ENCODE peak calls at places on chromosomes 11 and 22, in eight cellular contexts. One of them, this sample, is unnamed. For H3K27me3, the result is how much of the 10 kb centered on the place peaks cover.

GRCh38 chr22:19178065-19178658 is 374 bp downstream of the SLC25A1 start:
- DNase-seq in GM23338: peak
- DNase-seq in spleen: peak
- DNase-seq in upper lobe of right lung: peak
- DNase-seq in right atrium auricular region: no peak
- DNase-seq in psoas muscle: peak
- DNase-seq in HL-60: peak
- DNase-seq in CD8-positive, alpha-beta T cell: peak
- DNase-seq in this sample: peak

GRCh38 chr11:96706761-96707160 is 316.9 kb downstream of the JRKL start:
- DNase-seq in GM23338: no peak
- DNase-seq in spleen: no peak
- DNase-seq in upper lobe of right lung: no peak
- DNase-seq in right atrium auricular region: no peak
- DNase-seq in psoas muscle: no peak
- DNase-seq in HL-60: no peak
- DNase-seq in CD8-positive, alpha-beta T cell: no peak
- DNase-seq in this sample: no peak

GRCh38 chr11:66080055-66080817 is 10.2 kb downstream of the PACS1 start:
- DNase-seq in GM23338: no peak
- DNase-seq in spleen: no peak
- DNase-seq in upper lobe of right lung: no peak
- DNase-seq in right atrium auricular region: peak
- DNase-seq in psoas muscle: no peak
- DNase-seq in HL-60: peak
- DNase-seq in CD8-positive, alpha-beta T cell: peak
- DNase-seq in this sample: peak

GRCh38 chr11:19111809-19112208 is 5.2 kb upstream of the ZDHHC13 start:
- DNase-seq in GM23338: no peak
- DNase-seq in spleen: no peak
- DNase-seq in upper lobe of right lung: no peak
- DNase-seq in right atrium auricular region: no peak
- DNase-seq in psoas muscle: no peak
- DNase-seq in HL-60: no peak
- DNase-seq in CD8-positive, alpha-beta T cell: no peak
- DNase-seq in this sample: no peak

GRCh38 chr11:103109818-103110388 is 677 bp downstream of the DYNC2H1 start:
- DNase-seq in GM23338: no peak
- DNase-seq in spleen: peak
- DNase-seq in upper lobe of right lung: no peak
- DNase-seq in right atrium auricular region: no peak
- DNase-seq in psoas muscle: peak
- DNase-seq in HL-60: no peak
- DNase-seq in CD8-positive, alpha-beta T cell: peak
- DNase-seq in this sample: no peak

GRCh38 chr22:44031111-44031963 is 7.2 kb downstream of the PARVB start:
- DNase-seq in GM23338: no peak
- DNase-seq in spleen: no peak
- DNase-seq in upper lobe of right lung: no peak
- DNase-seq in right atrium auricular region: no peak
- DNase-seq in psoas muscle: peak
- DNase-seq in HL-60: no peak
- DNase-seq in CD8-positive, alpha-beta T cell: no peak
- DNase-seq in this sample: no peak

GRCh38 chr11:17772704-17773600 is 38.4 kb downstream of the KCNC1 start:
- DNase-seq in GM23338: no peak
- DNase-seq in spleen: peak
- DNase-seq in upper lobe of right lung: peak
- DNase-seq in right atrium auricular region: no peak
- DNase-seq in psoas muscle: peak
- DNase-seq in HL-60: no peak
- DNase-seq in CD8-positive, alpha-beta T cell: no peak
- DNase-seq in this sample: no peak

GRCh38 chr11:115630109-115630700 is 126.0 kb upstream of the CADM1 start:
- DNase-seq in GM23338: peak
- DNase-seq in spleen: no peak
- DNase-seq in upper lobe of right lung: no peak
- DNase-seq in right atrium auricular region: no peak
- DNase-seq in psoas muscle: no peak
- DNase-seq in HL-60: no peak
- DNase-seq in CD8-positive, alpha-beta T cell: no peak
- DNase-seq in this sample: no peak

GRCh38 chr11:96714689-96715088 is 324.9 kb downstream of the JRKL start:
- DNase-seq in GM23338: no peak
- DNase-seq in spleen: no peak
- DNase-seq in upper lobe of right lung: no peak
- DNase-seq in right atrium auricular region: no peak
- DNase-seq in psoas muscle: no peak
- DNase-seq in HL-60: no peak
- DNase-seq in CD8-positive, alpha-beta T cell: no peak
- DNase-seq in this sample: no peak

GRCh38 chr11:15159085-15159484 is 44.4 kb downstream of the INSC start:
- DNase-seq in GM23338: peak
- DNase-seq in spleen: no peak
- DNase-seq in upper lobe of right lung: no peak
- DNase-seq in right atrium auricular region: no peak
- DNase-seq in psoas muscle: no peak
- DNase-seq in HL-60: no peak
- DNase-seq in CD8-positive, alpha-beta T cell: no peak
- DNase-seq in this sample: no peak

GRCh38 chr11:106399075-106399500 is 321.6 kb downstream of the AASDHPPT start:
- DNase-seq in GM23338: no peak
- DNase-seq in spleen: no peak
- DNase-seq in upper lobe of right lung: no peak
- DNase-seq in right atrium auricular region: peak
- DNase-seq in psoas muscle: peak
- DNase-seq in HL-60: no peak
- DNase-seq in CD8-positive, alpha-beta T cell: no peak
- DNase-seq in this sample: no peak

GRCh38 chr11:75565221-75565814 is 3.3 kb downstream of the SERPINH1 start:
- DNase-seq in GM23338: no peak
- DNase-seq in spleen: no peak
- DNase-seq in upper lobe of right lung: no peak
- DNase-seq in right atrium auricular region: peak
- DNase-seq in psoas muscle: peak
- DNase-seq in HL-60: no peak
- DNase-seq in CD8-positive, alpha-beta T cell: no peak
- DNase-seq in this sample: no peak

GRCh38 chr11:72425053-72425980 is 9.0 kb downstream of the CLPB start:
- DNase-seq in GM23338: no peak
- DNase-seq in spleen: no peak
- DNase-seq in upper lobe of right lung: no peak
- DNase-seq in right atrium auricular region: no peak
- DNase-seq in psoas muscle: peak
- DNase-seq in HL-60: peak
- DNase-seq in CD8-positive, alpha-beta T cell: no peak
- DNase-seq in this sample: no peak

GRCh38 chr11:29279716-29280115 is 737.1 kb downstream of the KCNA4 start:
- DNase-seq in GM23338: no peak
- DNase-seq in spleen: no peak
- DNase-seq in upper lobe of right lung: no peak
- DNase-seq in right atrium auricular region: no peak
- DNase-seq in psoas muscle: no peak
- DNase-seq in HL-60: no peak
- DNase-seq in CD8-positive, alpha-beta T cell: no peak
- DNase-seq in this sample: no peak

GRCh38 chr11:120471131-120471530 is 40.4 kb upstream of the GRIK4 start:
- DNase-seq in GM23338: no peak
- DNase-seq in spleen: no peak
- DNase-seq in upper lobe of right lung: no peak
- DNase-seq in right atrium auricular region: no peak
- DNase-seq in psoas muscle: no peak
- DNase-seq in HL-60: no peak
- DNase-seq in CD8-positive, alpha-beta T cell: no peak
- DNase-seq in this sample: no peak

GRCh38 chr11:124669193-124669592 is 4.3 kb downstream of the SIAE start:
- DNase-seq in GM23338: peak
- DNase-seq in spleen: no peak
- DNase-seq in upper lobe of right lung: no peak
- DNase-seq in right atrium auricular region: no peak
- DNase-seq in psoas muscle: no peak
- DNase-seq in HL-60: peak
- DNase-seq in CD8-positive, alpha-beta T cell: peak
- DNase-seq in this sample: peak

GRCh38 chr11:119791047-119791446 is 62.0 kb upstream of the NECTIN1 start:
- DNase-seq in GM23338: no peak
- DNase-seq in spleen: peak
- DNase-seq in upper lobe of right lung: peak
- DNase-seq in right atrium auricular region: no peak
- DNase-seq in psoas muscle: no peak
- DNase-seq in HL-60: no peak
- DNase-seq in CD8-positive, alpha-beta T cell: no peak
- DNase-seq in this sample: no peak

GRCh38 chr11:82085493-82085892 is 648.2 kb downstream of the FAM181B start:
- DNase-seq in GM23338: peak
- DNase-seq in spleen: no peak
- DNase-seq in upper lobe of right lung: no peak
- DNase-seq in right atrium auricular region: no peak
- DNase-seq in psoas muscle: no peak
- DNase-seq in HL-60: no peak
- DNase-seq in CD8-positive, alpha-beta T cell: no peak
- DNase-seq in this sample: no peak

GRCh38 chr22:42330953-42331525 is 60.6 kb upstream of the TCF20 start:
- DNase-seq in GM23338: no peak
- DNase-seq in spleen: no peak
- DNase-seq in upper lobe of right lung: no peak
- DNase-seq in right atrium auricular region: no peak
- DNase-seq in psoas muscle: no peak
- DNase-seq in HL-60: peak
- DNase-seq in CD8-positive, alpha-beta T cell: no peak
- DNase-seq in this sample: no peak

GRCh38 chr11:100930185-100930778 is 199.3 kb downstream of the PGR start:
- DNase-seq in GM23338: peak
- DNase-seq in spleen: no peak
- DNase-seq in upper lobe of right lung: no peak
- DNase-seq in right atrium auricular region: no peak
- DNase-seq in psoas muscle: no peak
- DNase-seq in HL-60: no peak
- DNase-seq in CD8-positive, alpha-beta T cell: no peak
- DNase-seq in this sample: no peak

GRCh38 chr22:46797355-46797754 is 34.9 kb downstream of the TBC1D22A start:
- DNase-seq in GM23338: peak
- DNase-seq in spleen: peak
- DNase-seq in upper lobe of right lung: no peak
- DNase-seq in right atrium auricular region: no peak
- DNase-seq in psoas muscle: no peak
- DNase-seq in HL-60: peak
- DNase-seq in CD8-positive, alpha-beta T cell: no peak
- DNase-seq in this sample: no peak

GRCh38 chr22:23531283-23531921 is 48.7 kb downstream of the IGLL1 start:
- DNase-seq in GM23338: no peak
- DNase-seq in spleen: peak
- DNase-seq in upper lobe of right lung: peak
- DNase-seq in right atrium auricular region: no peak
- DNase-seq in psoas muscle: peak
- DNase-seq in HL-60: no peak
- DNase-seq in CD8-positive, alpha-beta T cell: no peak
- DNase-seq in this sample: peak

DNA sequence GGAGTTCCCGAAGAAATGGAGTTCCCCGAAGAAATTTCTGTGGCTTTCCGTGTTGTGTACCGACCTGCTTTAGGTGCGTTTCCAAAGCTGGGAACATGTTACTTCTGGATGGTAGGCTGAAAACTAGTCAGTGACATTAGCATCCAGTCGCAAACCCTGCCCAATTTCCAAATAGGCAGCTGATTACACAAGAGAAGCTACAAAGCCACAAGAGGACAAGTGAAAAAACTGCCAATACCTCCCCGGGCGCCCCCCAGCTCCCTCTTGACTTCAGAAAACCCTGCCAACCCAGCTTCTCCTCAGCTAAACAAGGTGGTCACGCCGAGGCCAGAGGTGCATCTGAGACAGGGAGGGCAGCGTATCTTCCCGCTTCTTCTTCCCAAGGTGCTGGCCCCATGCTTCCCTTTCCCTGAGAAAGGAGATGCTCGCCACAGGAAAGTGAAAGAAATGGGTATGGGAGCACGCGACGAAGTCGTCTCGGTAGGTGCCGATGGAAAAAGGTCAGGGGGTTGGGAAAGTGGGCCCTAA is 551 bp downstream of the AGBL2 start:
- DNase-seq in GM23338: peak
- DNase-seq in spleen: peak
- DNase-seq in upper lobe of right lung: peak
- DNase-seq in right atrium auricular region: no peak
- DNase-seq in psoas muscle: no peak
- DNase-seq in HL-60: peak
- DNase-seq in CD8-positive, alpha-beta T cell: peak
- DNase-seq in this sample: peak
- H3K27ac ChIP-seq in GM23338: peak
- H3K27ac ChIP-seq in spleen: peak
- H3K27ac ChIP-seq in upper lobe of right lung: peak
- H3K27ac ChIP-seq in right atrium auricular region: peak
- H3K27ac ChIP-seq in psoas muscle: peak
- H3K27ac ChIP-seq in HL-60: peak
- H3K27ac ChIP-seq in CD8-positive, alpha-beta T cell: peak
- H3K27ac ChIP-seq in this sample: peak

GRCh38 chr11:43130616-43131015 is 181.2 kb upstream of the API5 start:
- DNase-seq in GM23338: peak
- DNase-seq in spleen: no peak
- DNase-seq in upper lobe of right lung: no peak
- DNase-seq in right atrium auricular region: no peak
- DNase-seq in psoas muscle: no peak
- DNase-seq in HL-60: no peak
- DNase-seq in CD8-positive, alpha-beta T cell: no peak
- DNase-seq in this sample: no peak

GRCh38 chr11:43138621-43139140 is 173.1 kb upstream of the API5 start:
- DNase-seq in GM23338: no peak
- DNase-seq in spleen: no peak
- DNase-seq in upper lobe of right lung: no peak
- DNase-seq in right atrium auricular region: no peak
- DNase-seq in psoas muscle: no peak
- DNase-seq in HL-60: no peak
- DNase-seq in CD8-positive, alpha-beta T cell: no peak
- DNase-seq in this sample: no peak

GRCh38 chr11:43135966-43136534 is 175.7 kb upstream of the API5 start:
- DNase-seq in GM23338: no peak
- DNase-seq in spleen: no peak
- DNase-seq in upper lobe of right lung: no peak
- DNase-seq in right atrium auricular region: no peak
- DNase-seq in psoas muscle: no peak
- DNase-seq in HL-60: no peak
- DNase-seq in CD8-positive, alpha-beta T cell: no peak
- DNase-seq in this sample: no peak
- TF ChIP-seq CTCF in GM23338: no peak
- TF ChIP-seq CTCF in spleen: no peak
- TF ChIP-seq CTCF in upper lobe of right lung: no peak
- TF ChIP-seq CTCF in right atrium auricular region: no peak
- TF ChIP-seq CTCF in psoas muscle: no peak
- TF ChIP-seq CTCF in HL-60: no peak
- TF ChIP-seq CTCF in CD8-positive, alpha-beta T cell: no peak
- TF ChIP-seq CTCF in this sample: no peak

GRCh38 chr11:27227744-27228143 is 135.3 kb downstream of the CCDC34 start:
- DNase-seq in GM23338: no peak
- DNase-seq in spleen: no peak
- DNase-seq in upper lobe of right lung: no peak
- DNase-seq in right atrium auricular region: no peak
- DNase-seq in psoas muscle: no peak
- DNase-seq in HL-60: no peak
- DNase-seq in CD8-positive, alpha-beta T cell: no peak
- DNase-seq in this sample: no peak
- H3K27me3 ChIP-seq in GM23338: under half
- H3K27me3 ChIP-seq in spleen: under half
- H3K27me3 ChIP-seq in upper lobe of right lung: under half
- H3K27me3 ChIP-seq in right atrium auricular region: under half
- H3K27me3 ChIP-seq in psoas muscle: under half
- H3K27me3 ChIP-seq in HL-60: under half
- H3K27me3 ChIP-seq in CD8-positive, alpha-beta T cell: under half
- H3K27me3 ChIP-seq in this sample: under half

GRCh38 chr11:10752061-10752460 is 1.0 kb downstream of the CTR9 start:
- DNase-seq in GM23338: no peak
- DNase-seq in spleen: no peak
- DNase-seq in upper lobe of right lung: no peak
- DNase-seq in right atrium auricular region: no peak
- DNase-seq in psoas muscle: no peak
- DNase-seq in HL-60: no peak
- DNase-seq in CD8-positive, alpha-beta T cell: no peak
- DNase-seq in this sample: no peak
- H3K27ac ChIP-seq in GM23338: no peak
- H3K27ac ChIP-seq in spleen: no peak
- H3K27ac ChIP-seq in upper lobe of right lung: peak
- H3K27ac ChIP-seq in right atrium auricular region: no peak
- H3K27ac ChIP-seq in psoas muscle: peak
- H3K27ac ChIP-seq in HL-60: peak
- H3K27ac ChIP-seq in CD8-positive, alpha-beta T cell: no peak
- H3K27ac ChIP-seq in this sample: no peak